ENCODE peak calls at places on chromosomes 13 and 19, in nine cellular contexts. R, H, F, A, S, Q, D, X and C are unnamed samples.
A peak's percentile ranks its signal among the peaks of the same experiment; 100 is the strongest.

GRCh38 chr19:41427647-41428480 is 690 bp upstream of the B3GNT8 start:
- DNase-seq in X (peak; percentile 40), Q (no peak), A (no peak), F (no peak), H (no peak), S (peak; percentile 13), D (no peak), R (no peak), C (no peak)

GRCh38 chr19:30690525-30690924 is 318.3 kb downstream of the ZNF536 start:
- DNase-seq in R (no peak), X (no peak), H (no peak), S (no peak), D (no peak), Q (no peak), A (no peak), F (no peak), C (no peak)

GRCh38 chr13:67299072-67299635 is 69.0 kb upstream of the PCDH9 start:
- DNase-seq in H (no peak), Q (no peak), R (no peak), A (peak; percentile 57), F (no peak), S (no peak), X (no peak), D (peak; percentile 26), C (peak; percentile 8)

GRCh38 chr13:64428196-64428595 is 2801.9 kb downstream of the PCDH9 start:
- DNase-seq in R (no peak), Q (no peak), X (no peak), S (no peak), A (no peak), D (peak; percentile 34), H (no peak), F (no peak), C (peak; percentile 11)

GRCh38 chr13:75661443-75661842 is 25.3 kb downstream of the LMO7 start:
- DNase-seq in H (no peak), F (no peak), R (no peak), Q (no peak), S (no peak), D (no peak), A (no peak), X (no peak), C (no peak)

GRCh38 chr19:38304352-38304865 is 358 bp downstream of the C19orf33 start:
- DNase-seq in A (no peak), X (no peak), H (no peak), R (no peak), D (no peak), Q (no peak), S (no peak), F (no peak), C (no peak)

GRCh38 chr13:84847107-84847506 is 952.1 kb downstream of the SLITRK6 start:
- DNase-seq in X (no peak), Q (no peak), A (no peak), R (no peak), S (no peak), F (no peak), H (no peak), D (no peak), C (no peak)

GRCh38 chr13:97468331-97468730 is 34.4 kb downstream of the RAP2A start:
- DNase-seq in A (no peak), Q (no peak), S (no peak), X (no peak), R (no peak), H (no peak), D (no peak), F (no peak), C (no peak)

GRCh38 chr13:51525567-51526165 is 58.6 kb upstream of the WDFY2 start:
- DNase-seq in R (no peak), F (no peak), S (no peak), A (no peak), Q (no peak), H (no peak), X (no peak), D (no peak), C (peak; percentile 55)

GRCh38 chr19:46232029-46232428 is 2.5 kb downstream of the IGFL1 start:
- DNase-seq in A (no peak), X (no peak), H (no peak), S (no peak), Q (no peak), R (no peak), F (no peak), D (no peak), C (no peak)

GRCh38 chr19:3697671-3698385 is 2.4 kb downstream of the PIP5K1C start:
- DNase-seq in D (no peak), S (no peak), A (no peak), Q (no peak), X (no peak), R (no peak), F (no peak), H (no peak), C (no peak)

GRCh38 chr19:4709440-4710280 is 14.0 kb downstream of the DPP9 start:
- DNase-seq in Q (no peak), S (no peak), H (no peak), D (peak; percentile 60), R (no peak), A (no peak), X (no peak), F (no peak), C (no peak)

GRCh38 chr19:29550896-29551295 is 25.1 kb downstream of the VSTM2B start:
- DNase-seq in D (no peak), X (no peak), H (no peak), S (no peak), R (no peak), A (no peak), F (peak; percentile 15), Q (no peak), C (no peak)

GRCh38 chr13:52845334-52845761 is 3.1 kb downstream of the PCDH8 start:
- DNase-seq in R (no peak), F (no peak), X (no peak), D (no peak), A (no peak), H (no peak), S (no peak), Q (no peak), C (no peak)

GRCh38 chr13:24035411-24035810 is 125.1 kb upstream of the SPATA13 start:
- DNase-seq in H (no peak), D (no peak), Q (no peak), F (no peak), R (no peak), S (no peak), A (no peak), X (no peak), C (no peak)

GRCh38 chr19:55670280-55671053 is 4.6 kb upstream of the EPN1 start:
- DNase-seq in D (peak; percentile 26), R (no peak), S (peak; percentile 58), F (peak; percentile 68), H (no peak), Q (no peak), A (no peak), X (peak; percentile 37), C (no peak)

GRCh38 chr13:101211261-101211660 is 205.0 kb downstream of the NALCN start:
- DNase-seq in D (no peak), X (no peak), H (no peak), A (no peak), S (no peak), F (no peak), R (no peak), Q (no peak), C (peak; percentile 28)

GRCh38 chr13:114145256-114145655 is 12.8 kb upstream of the RASA3 start:
- DNase-seq in X (no peak), H (no peak), D (no peak), S (no peak), R (no peak), F (peak; percentile 46), A (no peak), Q (no peak), C (no peak)

GRCh38 chr19:3455393-3455955 is 24.9 kb downstream of the SMIM24 start:
- DNase-seq in S (no peak), X (no peak), A (no peak), R (no peak), H (no peak), F (no peak), Q (no peak), D (no peak), C (no peak)

GRCh38 chr13:30088312-30088855 is 219.0 kb downstream of the KATNAL1 start:
- DNase-seq in R (no peak), A (no peak), X (no peak), Q (no peak), H (no peak), D (no peak), F (no peak), S (no peak), C (no peak)

GRCh38 chr19:21430674-21431073 is 33.7 kb downstream of the ZNF493 start:
- DNase-seq in Q (no peak), D (no peak), X (no peak), A (no peak), H (no peak), F (no peak), R (no peak), S (no peak), C (no peak)

GRCh38 chr13:29156136-29156535 is 336.0 kb downstream of the MTUS2 start:
- DNase-seq in H (no peak), D (peak; percentile 3), A (no peak), F (no peak), R (no peak), X (no peak), S (no peak), Q (no peak), C (no peak)

GRCh38 chr19:47305309-47305751 is 4.3 kb upstream of the C5AR1 start:
- DNase-seq in S (peak; percentile 54), H (peak; percentile 44), D (peak; percentile 75), F (peak; percentile 90), X (peak; percentile 52), Q (peak; percentile 38), R (peak; percentile 25), A (peak; percentile 71), C (peak; percentile 81)

GRCh38 chr19:31718041-31718440 is 368.8 kb upstream of the TSHZ3 start:
- DNase-seq in R (no peak), S (no peak), D (peak; percentile 62), H (no peak), Q (no peak), F (no peak), X (no peak), A (no peak), C (no peak)

GRCh38 chr13:102903659-102904407 is 58.0 kb downstream of the ERCC5 start:
- DNase-seq in A (peak; percentile 11), S (peak; percentile 81), X (no peak), R (no peak), F (no peak), H (no peak), Q (no peak), D (no peak), C (no peak)

GRCh38 chr19:12703056-12703455 is 6.6 kb upstream of the FBXW9 start:
- DNase-seq in S (peak; percentile 73), X (no peak), Q (no peak), D (peak; percentile 71), H (no peak), R (no peak), A (peak; percentile 13), F (no peak), C (no peak)

GRCh38 chr19:8220481-8220880 is 11.3 kb downstream of the CERS4 start:
- DNase-seq in X (no peak), A (no peak), F (no peak), D (no peak), R (no peak), H (no peak), S (no peak), Q (no peak), C (no peak)

GRCh38 chr19:35462476-35462953 is 14.5 kb downstream of the FFAR2 start:
- DNase-seq in D (no peak), A (no peak), R (no peak), S (no peak), X (peak; percentile 79), F (no peak), Q (no peak), H (no peak), C (peak; percentile 0)

GRCh38 chr19:38062959-38063786 is 156.2 kb downstream of the SIPA1L3 start:
- DNase-seq in X (no peak), A (no peak), S (peak; percentile 54), R (no peak), Q (no peak), F (no peak), D (no peak), H (no peak), C (no peak)

GRCh38 chr13:21676611-21677021 is 5.7 kb downstream of the FGF9 start:
- DNase-seq in F (no peak), S (peak; percentile 84), H (no peak), R (no peak), A (no peak), X (no peak), Q (no peak), D (no peak), C (no peak)

GRCh38 chr13:78875792-78876580 is 217.0 kb upstream of the OBI1 start:
- DNase-seq in H (no peak), Q (no peak), D (peak; percentile 2), R (no peak), F (no peak), S (no peak), X (peak; percentile 17), A (no peak), C (no peak)